ENCODE peak calls at places on chromosomes 1 and 21, in nine cellular contexts. C is CD8-positive, alpha-beta memory T cell; V is uterus; Q is NCI-H2171 treated with DMSO at 0.1 percent for 48 hours; I is CD4-positive, alpha-beta T cell; T is foreskin melanocyte; F is progenitor cell of endocrine pancreas; G is stimulated activated effector memory CD8-positive, alpha-beta T cell treated with anti-CD3 and anti-CD28 coated beads, Interleukin-12 subunit alpha, Interleukin-12 subunit beta, amount 100 ng/mL, for 72 hours; E is activated naive CD8-positive, alpha-beta T cell treated with anti-CD3 and anti-CD28 coated beads, Interleukin-2, amount 50 U/mL, for 24 hours. U is an unnamed sample.

GRCh38 chr1:240424740-240425464 is 187.1 kb downstream of the GREM2 start:
- DNase-seq in G (no peak), I (no peak), F (no peak), T (no peak), E (no peak), Q (no peak), V (no peak), C (no peak), U (no peak)

GRCh38 chr1:38860464-38860816 is 868 bp upstream of the RRAGC start:
- DNase-seq in I (no peak), T (peak), V (no peak), E (no peak), G (no peak), C (no peak), Q (peak), F (no peak), U (no peak)

GRCh38 chr1:206635983-206636354 is 633 bp downstream of the DYRK3 start:
- DNase-seq in Q (no peak), I (no peak), G (no peak), E (no peak), F (no peak), V (no peak), T (no peak), C (no peak), U (no peak)

GRCh38 chr1:15345711-15346355 is 63.9 kb upstream of the EFHD2 start:
- DNase-seq in T (no peak), F (no peak), C (peak), I (peak), E (peak), V (no peak), G (peak), Q (no peak), U (peak)

GRCh38 chr21:44612669-44613229 is 870 bp downstream of the KRTAP10-8 start:
- DNase-seq in T (no peak), G (no peak), F (no peak), V (no peak), C (no peak), E (no peak), I (no peak), Q (no peak), U (no peak)

GRCh38 chr1:23215291-23215690 is 2.0 kb downstream of the HTR1D start:
- DNase-seq in T (no peak), C (no peak), Q (no peak), I (no peak), F (no peak), G (no peak), V (no peak), E (no peak), U (no peak)

GRCh38 chr1:4527819-4528218 is 126.6 kb upstream of the AJAP1 start:
- DNase-seq in T (no peak), V (no peak), F (no peak), E (no peak), G (no peak), C (no peak), I (no peak), Q (peak), U (no peak)

GRCh38 chr1:1462318-1462966 is 9.1 kb upstream of the ATAD3B start:
- DNase-seq in G (no peak), Q (peak), V (no peak), E (no peak), T (no peak), C (no peak), F (no peak), I (no peak), U (no peak)

GRCh38 chr1:160167056-160167455 is 15.7 kb downstream of the ATP1A4 start:
- DNase-seq in C (no peak), V (no peak), F (no peak), Q (no peak), E (no peak), T (no peak), I (no peak), G (no peak), U (no peak)

GRCh38 chr1:61157420-61157987 is 75.1 kb downstream of the NFIA start:
- DNase-seq in V (no peak), G (no peak), E (no peak), F (no peak), T (peak), Q (no peak), I (no peak), C (no peak), U (no peak)

GRCh38 chr1:59738152-59738551 is 76.6 kb upstream of the HOOK1 start:
- DNase-seq in Q (peak), I (no peak), F (no peak), C (no peak), V (no peak), G (no peak), T (no peak), E (no peak), U (no peak)

GRCh38 chr1:229664133-229664689 is 38.2 kb downstream of the URB2 start:
- DNase-seq in C (peak), V (no peak), E (peak), G (peak), Q (peak), I (peak), F (no peak), T (no peak), U (peak)

GRCh38 chr1:211613108-211613947 is 34.4 kb upstream of the SLC30A1 start:
- DNase-seq in V (peak), G (no peak), I (no peak), Q (no peak), F (no peak), E (no peak), T (peak), C (no peak), U (no peak)

GRCh38 chr1:171441278-171441677 is 44.1 kb upstream of the PRRC2C start:
- DNase-seq in Q (no peak), C (no peak), G (no peak), T (no peak), E (no peak), V (no peak), F (no peak), I (no peak), U (no peak)

GRCh38 chr1:42961560-42962091 is 3.0 kb upstream of the SLC2A1 start:
- DNase-seq in F (no peak), I (no peak), Q (no peak), T (no peak), V (no peak), E (no peak), G (no peak), C (no peak), U (no peak)

GRCh38 chr1:216604771-216605170 is 118.5 kb downstream of the ESRRG start:
- DNase-seq in G (no peak), V (no peak), Q (peak), T (no peak), C (no peak), E (no peak), F (no peak), I (no peak), U (no peak)

GRCh38 chr1:91124290-91124975 is 102.6 kb upstream of the ZNF644 start:
- DNase-seq in V (no peak), C (no peak), F (no peak), G (no peak), E (no peak), T (no peak), Q (no peak), I (no peak), U (no peak)

GRCh38 chr1:23122023-23122738 is 46.5 kb downstream of the LUZP1 start:
- DNase-seq in C (no peak), I (no peak), G (no peak), V (peak), E (no peak), Q (no peak), T (no peak), F (no peak), U (no peak)

GRCh38 chr1:74467786-74468377 is 44.5 kb downstream of the LRRC53 start:
- DNase-seq in F (no peak), I (no peak), E (no peak), C (no peak), G (no peak), Q (peak), V (no peak), T (no peak), U (no peak)

U was measured in T-helper 17 cell.